ENCODE peak calls at places on chromosomes 6 and 20, in eight cellular contexts. B, X, E, G, Q, W, M and C are unnamed samples. For H3K4me1, the result is how much of the 10 kb centered on the place peaks cover.

GRCh38 chr20:38907918-38908677 is 18.1 kb upstream of the FAM83D start:
- DNase-seq in X (no peak), E (no peak), Q (no peak), W (no peak), G (no peak), M (no peak), B (no peak), C (no peak)

GRCh38 chr20:50611128-50611810 is 80.1 kb downstream of the RIPOR3 start:
- DNase-seq in M (no peak), Q (no peak), X (no peak), E (no peak), B (no peak), G (peak), W (no peak), C (no peak)

GRCh38 chr6:125974214-125974866 is 12.0 kb upstream of the TRMT11 start:
- DNase-seq in E (no peak), B (peak), X (peak), M (no peak), G (peak), Q (no peak), W (no peak), C (no peak)

GRCh38 chr6:168132531-168133184 is 53.6 kb upstream of the FRMD1 start:
- DNase-seq in M (peak), X (peak), E (no peak), W (no peak), B (no peak), G (peak), Q (no peak), C (no peak)

GRCh38 chr6:145733770-145734169 is 1.6 kb downstream of the EPM2A start:
- DNase-seq in Q (no peak), B (no peak), X (peak), W (no peak), E (no peak), M (no peak), G (peak), C (no peak)

GRCh38 chr6:81451787-81452186 is 300.7 kb downstream of the TENT5A start:
- DNase-seq in X (peak), M (peak), G (peak), E (no peak), B (peak), Q (no peak), W (no peak), C (no peak)

GRCh38 chr20:53611449-53611894 is 17.8 kb upstream of the ZNF217 start:
- DNase-seq in B (peak), W (peak), M (peak), G (peak), X (peak), Q (no peak), E (no peak), C (no peak)

GRCh38 chr6:5772634-5773230 is 234.0 kb downstream of the NRN1 start:
- DNase-seq in W (no peak), E (no peak), G (no peak), B (no peak), M (no peak), Q (no peak), X (no peak), C (no peak)

DNA sequence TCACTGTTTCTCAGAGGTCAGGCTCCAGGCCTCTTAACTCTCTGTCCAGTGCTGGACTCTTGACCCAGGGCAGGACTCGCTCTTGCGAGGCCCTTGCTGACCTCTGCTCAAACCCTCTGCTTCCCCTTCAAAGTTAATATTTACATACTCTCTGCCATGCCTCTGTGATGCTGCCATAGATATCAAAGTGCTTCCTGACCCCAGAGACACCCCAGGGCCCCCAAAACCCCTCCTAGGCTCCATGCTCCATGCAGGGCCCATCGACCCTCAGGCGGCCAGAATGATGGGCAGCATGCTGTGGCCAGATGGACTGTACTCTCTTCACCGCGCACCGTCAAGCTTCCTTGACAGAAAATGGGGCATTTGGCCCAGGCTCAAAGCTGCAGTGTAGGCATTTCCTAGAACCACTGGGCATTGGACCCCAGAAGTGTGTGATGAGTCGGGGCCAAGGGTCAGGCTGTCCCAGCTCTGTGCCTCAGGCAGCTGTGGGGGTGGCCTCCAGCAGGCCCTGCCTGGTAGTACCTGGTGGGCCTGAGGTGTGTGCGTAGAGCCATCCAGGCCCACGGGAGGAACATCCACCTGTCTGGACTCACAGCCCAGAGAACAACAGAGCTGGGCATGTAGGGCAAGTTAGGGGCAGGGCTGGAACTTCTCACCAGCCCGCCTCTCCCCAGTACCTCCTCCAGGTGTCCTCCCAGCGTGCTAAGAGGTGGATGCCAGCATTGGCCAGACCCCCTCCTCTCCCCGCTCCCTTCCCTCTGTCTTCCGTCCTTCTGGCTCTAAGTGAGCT is 142.8 kb downstream of the VEGFA start:
- DNase-seq in X (no peak), B (no peak), M (no peak), G (no peak), Q (no peak), E (peak), W (no peak), C (no peak)
- H3K4me1 ChIP-seq in X (under half), B (under half), M (under half), G (under half), Q (under half), E (under half), W (under half), C (under half)

DNA sequence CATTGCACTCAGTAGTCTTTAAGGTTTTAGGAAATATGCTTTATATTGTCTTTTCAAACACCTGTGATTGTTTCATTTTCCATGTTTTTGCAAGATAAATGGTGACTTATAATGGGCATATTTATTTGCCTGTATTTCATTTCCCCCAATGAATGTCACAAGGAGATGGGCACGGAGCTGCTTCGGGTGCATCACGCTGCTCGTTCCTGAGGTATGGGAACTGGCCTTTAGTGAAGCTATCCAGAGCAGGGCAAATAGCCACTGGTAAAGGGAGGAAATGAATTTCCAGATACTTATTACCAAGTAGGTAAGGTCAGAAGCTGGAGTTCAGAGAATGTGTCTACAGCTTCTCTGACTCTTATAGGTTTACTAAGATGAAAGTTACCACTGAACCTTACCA is 3.7 kb downstream of the POU3F2 start:
- DNase-seq in W (no peak), M (no peak), Q (no peak), B (no peak), X (no peak), G (no peak), E (no peak), C (no peak)
- H3K4me3 ChIP-seq in W (no peak), M (no peak), Q (no peak), B (no peak), X (peak), G (no peak), E (no peak), C (no peak)

GRCh38 chr20:4068708-4069107 is 53.4 kb upstream of the RNF24 start:
- DNase-seq in G (no peak), X (no peak), M (no peak), B (no peak), W (no peak), E (no peak), Q (no peak), C (no peak)
- H3K4me1 ChIP-seq in G (under half), X (under half), M (under half), B (under half), W (under half), E (under half), Q (under half), C (under half)

GRCh38 chr6:158808918-158809678 is 10.1 kb downstream of the EZR start:
- DNase-seq in Q (no peak), W (no peak), E (no peak), B (no peak), G (no peak), X (no peak), M (no peak), C (no peak)

GRCh38 chr6:158812611-158813010 is 6.6 kb downstream of the EZR start:
- DNase-seq in X (no peak), W (no peak), Q (no peak), G (no peak), M (no peak), E (no peak), B (no peak), C (no peak)

GRCh38 chr6:158813032-158813431 is 6.1 kb downstream of the EZR start:
- DNase-seq in B (no peak), E (no peak), M (no peak), G (no peak), W (no peak), Q (no peak), X (no peak), C (no peak)

GRCh38 chr6:158808442-158808833 is 10.7 kb downstream of the EZR start:
- DNase-seq in E (no peak), G (no peak), M (no peak), W (no peak), B (no peak), Q (no peak), X (no peak), C (no peak)

DNA sequence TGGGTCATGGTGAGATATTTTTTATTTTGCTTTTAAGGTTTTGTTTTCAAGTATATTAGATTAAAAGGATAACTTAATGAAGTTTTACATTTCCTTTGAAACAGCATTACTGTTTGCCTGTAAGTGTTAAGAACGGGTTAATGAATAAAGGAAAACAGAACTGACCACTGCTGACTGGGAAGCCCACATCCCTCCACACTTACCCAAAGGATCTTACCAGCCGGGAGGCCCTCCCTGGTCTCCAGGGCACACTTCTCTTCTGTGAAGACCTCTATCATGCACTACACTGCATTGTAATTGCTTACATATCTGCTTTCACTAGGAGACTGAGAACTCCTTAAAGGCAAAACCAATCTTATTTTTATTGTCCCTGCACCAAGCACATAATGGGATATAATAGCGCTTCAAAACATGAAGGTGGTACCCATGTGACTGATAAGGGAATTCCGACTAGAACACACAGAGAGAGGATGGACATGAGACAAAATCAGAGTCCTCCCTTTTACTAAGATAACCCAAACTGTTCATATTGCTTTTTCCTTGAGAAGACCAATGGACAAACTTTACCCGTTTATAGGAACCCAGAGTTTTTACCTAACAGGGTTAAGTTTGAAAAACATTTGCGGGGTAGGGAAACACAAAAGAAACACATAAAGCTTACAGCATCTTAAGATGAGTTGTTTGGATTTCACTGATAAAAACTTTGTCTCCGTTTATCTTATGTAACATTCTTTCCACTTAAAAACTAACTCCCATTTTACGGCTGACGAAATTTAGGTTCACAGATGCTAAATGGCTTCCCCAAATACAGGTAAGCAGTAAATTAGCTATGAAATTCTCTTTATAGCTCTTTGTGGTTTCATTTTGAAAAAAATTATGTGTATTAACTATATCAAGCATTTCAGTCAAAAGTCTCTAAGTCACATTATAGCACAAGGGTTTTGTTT is 8.7 kb downstream of the EZR start:
- DNase-seq in E (no peak), B (no peak), M (no peak), W (no peak), G (no peak), X (no peak), Q (no peak), C (no peak)
- H3K4me3 ChIP-seq in E (no peak), B (peak), M (no peak), W (no peak), G (no peak), X (no peak), Q (no peak), C (no peak)

GRCh38 chr6:143675946-143676345 is 1.8 kb upstream of the PHACTR2 start:
- DNase-seq in M (no peak), W (no peak), X (no peak), G (peak), Q (no peak), E (no peak), B (no peak), C (no peak)
- H3K4me1 ChIP-seq in M (under half), W (under half), X (under half), G (under half), Q (under half), E (under half), B (half or more), C (under half)

GRCh38 chr6:159595173-159595572 is 97.9 kb downstream of the SOD2 start:
- DNase-seq in Q (no peak), G (peak), E (no peak), B (peak), W (peak), X (no peak), M (no peak), C (no peak)
- H3K4me3 ChIP-seq in Q (no peak), G (no peak), E (no peak), B (no peak), W (no peak), X (no peak), M (no peak), C (no peak)

DNA sequence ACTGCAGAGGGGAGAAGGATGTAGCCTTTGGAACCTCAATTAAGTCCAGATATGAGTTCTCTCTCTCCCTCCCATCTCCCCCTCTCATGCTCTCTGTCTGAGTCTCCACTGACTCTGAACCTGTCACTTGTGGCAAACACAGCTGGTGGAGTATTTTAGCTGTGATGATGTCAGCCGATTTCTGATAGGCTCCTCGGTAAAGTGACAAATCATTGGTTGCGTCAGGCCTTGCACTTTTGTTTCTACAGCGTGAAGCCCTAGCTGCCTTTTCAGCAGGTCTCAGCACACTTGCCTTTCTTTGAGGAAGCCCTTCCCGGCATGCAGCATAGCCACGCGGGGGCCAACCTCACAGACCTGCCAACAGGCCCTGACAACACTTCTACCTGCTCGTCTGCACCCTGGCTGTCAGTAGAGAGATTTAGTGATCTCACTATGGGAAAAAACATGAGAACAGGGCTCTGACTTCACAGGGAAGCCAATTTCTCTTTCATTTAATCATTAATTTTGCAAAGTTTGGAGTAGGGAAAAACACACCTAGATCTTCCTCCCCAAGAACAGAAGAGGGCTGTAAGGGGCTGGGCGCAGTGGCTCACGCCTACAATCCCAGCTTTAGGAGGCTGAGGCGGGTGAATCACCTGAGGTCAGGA is 84.4 kb downstream of the GMPR start:
- DNase-seq in M (peak), G (peak), X (peak), B (no peak), W (peak), Q (peak), E (no peak), C (peak)
- H3K4me1 ChIP-seq in M (half or more), G (under half), X (under half), B (half or more), W (under half), Q (half or more), E (half or more), C (half or more)

GRCh38 chr20:20411841-20412240 is 43.9 kb downstream of the INSM1 start:
- DNase-seq in G (no peak), M (no peak), B (no peak), E (no peak), Q (no peak), W (no peak), X (no peak), C (no peak)
- H3K4me3 ChIP-seq in G (no peak), M (no peak), B (no peak), E (no peak), Q (no peak), W (no peak), X (peak), C (no peak)

GRCh38 chr20:63293866-63294535 is 1.0 kb downstream of the COL20A1 start:
- DNase-seq in G (no peak), B (no peak), X (peak), M (no peak), W (no peak), E (no peak), Q (no peak), C (no peak)
- H3K4me1 ChIP-seq in G (under half), B (under half), X (under half), M (under half), W (under half), E (under half), Q (under half), C (under half)